ENCODE peak calls at places on chromosomes 12 and 14, in nine cellular contexts. D is body of pancreas, Y is endothelial cell of umbilical vein, I is fibroblast of villous mesenchyme, C is foreskin fibroblast, L is lower lobe of right lung, M is IMR-90, R is transverse colon, E is heart left ventricle. X is an unnamed sample.
A peak's percentile ranks its signal among the peaks of the same experiment; 100 is the strongest.

GRCh38 chr12:127396720-127397119 is 870.2 kb upstream of the TMEM132C start:
- DNase-seq in I (no peak), M (no peak), D (no peak), C (no peak), E (no peak), R (no peak), Y (no peak), L (no peak), X (no peak)

GRCh38 chr12:42156232-42156631 is 11.6 kb upstream of the GXYLT1 start:
- DNase-seq in L (no peak), R (no peak), C (no peak), Y (no peak), E (no peak), D (no peak), I (no peak), M (no peak), X (no peak)

GRCh38 chr14:42224053-42224888 is 617.6 kb downstream of the LRFN5 start:
- DNase-seq in E (peak; percentile 36), M (peak; percentile 68), R (peak; percentile 42), Y (peak; percentile 47), L (no peak), D (peak; percentile 51), I (peak; percentile 67), C (peak; percentile 68), X (peak; percentile 80)

GRCh38 chr12:47032644-47033043 is 46.8 kb upstream of the PCED1B start:
- DNase-seq in M (peak; percentile 77), L (no peak), D (no peak), C (no peak), Y (peak; percentile 74), E (no peak), I (peak; percentile 76), R (no peak), X (peak; percentile 67)

GRCh38 chr12:53098354-53098981 is 1.0 kb downstream of the IGFBP6 start:
- DNase-seq in R (peak; percentile 22), L (no peak), C (peak; percentile 90), Y (peak; percentile 34), I (peak; percentile 64), D (no peak), E (no peak), M (peak; percentile 82), X (peak; percentile 89)

GRCh38 chr12:47753021-47754001 is 5.4 kb downstream of the RAPGEF3 start:
- DNase-seq in R (peak; percentile 76), Y (peak; percentile 73), E (peak; percentile 87), C (no peak), I (peak; percentile 22), L (peak; percentile 90), D (peak; percentile 85), M (no peak), X (no peak)

GRCh38 chr14:104750658-104751057 is 2.3 kb upstream of the SIVA1 start:
- DNase-seq in M (no peak), Y (no peak), R (no peak), E (no peak), I (no peak), D (no peak), L (no peak), C (no peak), X (no peak)

GRCh38 chr14:99271951-99272668 is at the start of gene BCL11B:
- DNase-seq in E (peak; percentile 51), C (peak; percentile 79), L (peak; percentile 72), D (peak; percentile 38), I (peak; percentile 47), R (peak; percentile 82), M (peak; percentile 66), Y (peak; percentile 84), X (peak; percentile 71)

GRCh38 chr12:50241178-50241577 is 42.1 kb downstream of the LIMA1 start:
- DNase-seq in C (no peak), I (peak; percentile 75), E (no peak), Y (no peak), M (peak; percentile 77), D (no peak), L (no peak), R (no peak), X (no peak)

GRCh38 chr14:77607741-77608302 is 8.6 kb downstream of the SPTLC2 start:
- DNase-seq in D (no peak), M (no peak), Y (peak; percentile 93), I (no peak), C (no peak), L (no peak), E (peak; percentile 27), R (no peak), X (no peak)

GRCh38 chr14:99522457-99522891 is 41.3 kb downstream of the CCNK start:
- DNase-seq in C (peak; percentile 32), R (no peak), E (no peak), D (no peak), M (peak; percentile 78), L (peak; percentile 44), I (peak; percentile 58), Y (peak; percentile 53), X (peak; percentile 60)

GRCh38 chr12:131860472-131861260 is 32.5 kb downstream of the MMP17 start:
- DNase-seq in Y (peak; percentile 10), I (peak; percentile 96), M (peak; percentile 57), D (peak; percentile 38), L (peak; percentile 82), R (peak; percentile 21), E (no peak), C (peak; percentile 42), X (peak; percentile 21)

GRCh38 chr12:131907379-131908081 is 13.1 kb downstream of the ULK1 start:
- DNase-seq in C (no peak), D (no peak), I (no peak), M (no peak), E (no peak), Y (no peak), R (no peak), L (no peak), X (no peak)

GRCh38 chr12:22974865-22975264 is 349.9 kb downstream of the ETNK1 start:
- DNase-seq in L (no peak), M (peak; percentile 94), C (peak; percentile 85), D (no peak), Y (peak; percentile 83), E (no peak), R (no peak), I (peak; percentile 90), X (peak; percentile 96)

GRCh38 chr12:110123861-110124183 is 335 bp upstream of the IFT81 start:
- DNase-seq in E (no peak), D (no peak), M (no peak), R (no peak), C (no peak), L (no peak), I (no peak), Y (no peak), X (no peak)

GRCh38 chr12:81297606-81298005 is 219.7 kb downstream of the ACSS3 start:
- DNase-seq in C (no peak), I (no peak), E (no peak), Y (no peak), R (no peak), M (no peak), L (no peak), D (no peak), X (no peak)

GRCh38 chr12:1836854-1837411 is 16.6 kb downstream of the LRTM2 start:
- DNase-seq in E (no peak), I (no peak), L (peak; percentile 28), C (no peak), M (no peak), D (no peak), R (no peak), Y (no peak), X (no peak)

GRCh38 chr12:65941388-65941787 is 117.1 kb downstream of the HMGA2 start:
- DNase-seq in L (no peak), D (no peak), R (no peak), C (peak; percentile 66), I (peak; percentile 74), Y (peak; percentile 79), M (peak; percentile 95), E (no peak), X (peak; percentile 97)

GRCh38 chr12:52772188-52772587 is 5.0 kb downstream of the KRT76 start:
- DNase-seq in L (no peak), C (no peak), D (no peak), I (no peak), M (no peak), E (no peak), R (no peak), Y (no peak), X (no peak)

GRCh38 chr12:89270548-89270947 is 81.8 kb downstream of the DUSP6 start:
- DNase-seq in I (no peak), D (no peak), L (no peak), R (no peak), M (no peak), Y (no peak), C (no peak), E (no peak), X (no peak)

GRCh38 chr12:7061138-7061537 is 620 bp downstream of the C1S start:
- DNase-seq in L (no peak), Y (no peak), M (no peak), D (no peak), I (no peak), E (no peak), R (no peak), C (no peak), X (peak; percentile 18)

GRCh38 chr12:71900091-71900490 is 38.6 kb upstream of the TPH2 start:
- DNase-seq in Y (peak; percentile 43), L (no peak), M (peak; percentile 20), R (no peak), E (no peak), I (peak; percentile 13), C (no peak), D (no peak), X (peak; percentile 35)

GRCh38 chr12:95703986-95704385 is 86.6 kb downstream of the NTN4 start:
- DNase-seq in C (no peak), E (no peak), D (no peak), L (no peak), R (no peak), I (no peak), Y (no peak), M (no peak), X (no peak)

GRCh38 chr12:129190827-129191226 is 337.5 kb downstream of the GLT1D1 start:
- DNase-seq in D (no peak), I (no peak), Y (no peak), M (no peak), L (no peak), C (no peak), E (no peak), R (no peak), X (no peak)
- TF ChIP-seq CTCF in D (no peak), I (no peak), Y (no peak), M (no peak), L (no peak), C (no peak), E (no peak), R (no peak), X (no peak)

GRCh38 chr12:10365716-10366433 is 24.0 kb downstream of the KLRK1 start:
- DNase-seq in E (no peak), Y (peak; percentile 55), R (no peak), D (no peak), C (no peak), M (peak; percentile 33), L (no peak), I (peak; percentile 22), X (no peak)
- H3K4me3 ChIP-seq in E (peak overlapping the region; percentile 63), Y (peak overlapping the region; percentile 62), R (peak overlapping the region; percentile 63), D (no peak overlapping the region), C (peak overlapping the region; percentile 75), M (peak overlapping the region; percentile 54), L (peak overlapping the region; percentile 72), I (peak overlapping the region; percentile 71), X (peak overlapping the region; percentile 77)

GRCh38 chr14:103654619-103655018 is 25.6 kb downstream of the KLC1 start:
- DNase-seq in M (no peak), L (no peak), I (no peak), Y (no peak), R (no peak), E (no peak), D (no peak), C (no peak), X (no peak)
- TF ChIP-seq CTCF in M (no peak), L (no peak), I (no peak), Y (no peak), R (no peak), E (no peak), D (no peak), C (no peak), X (no peak)

GRCh38 chr14:106843376-106843775 is 1317.0 kb downstream of the TMEM121 start:
- DNase-seq in I (no peak), D (no peak), C (no peak), M (no peak), R (no peak), Y (no peak), E (no peak), L (no peak), X (no peak)
- H3K4me3 ChIP-seq in I (peak overlapping the region; percentile 66), D (no peak overlapping the region), C (no peak overlapping the region), M (no peak overlapping the region), R (peak overlapping the region; percentile 44), Y (no peak overlapping the region), E (peak overlapping the region; percentile 39), L (peak overlapping the region; percentile 48), X (no peak overlapping the region)

X was measured in fibroblast of mammary gland.